ENCODE peak calls at places on chromosomes 2 and 18, in five cellular contexts. C is endothelial cell of umbilical vein, V is prostate gland, B is tibial nerve, Y is adrenal gland. L is an unnamed sample. For H3K4me1, the result is how much of the 10 kb centered on the place peaks cover.

GRCh38 chr2:151053661-151053990 is 208.0 kb downstream of the RBM43 start:
- DNase-seq in C (no peak), V (no peak), B (no peak), Y (no peak), L (no peak)

GRCh38 chr2:60818272-60818671 is 62.2 kb downstream of the PAPOLG start:
- DNase-seq in C (peak), V (no peak), B (no peak), Y (no peak), L (no peak)

GRCh38 chr2:197345846-197346370 is 35.3 kb upstream of the ANKRD44 start:
- DNase-seq in C (no peak), V (no peak), B (no peak), Y (no peak), L (no peak)

GRCh38 chr2:62814132-62814531 is 108.6 kb downstream of the EHBP1 start:
- DNase-seq in C (no peak), V (no peak), B (no peak), Y (peak), L (no peak)

GRCh38 chr2:78261454-78261853 is 739.3 kb upstream of the LRRTM4 start:
- DNase-seq in C (no peak), V (no peak), B (no peak), Y (no peak), L (no peak)

GRCh38 chr2:98172951-98173350 is 86.0 kb downstream of the VWA3B start:
- DNase-seq in C (no peak), V (no peak), B (no peak), Y (no peak), L (no peak)

GRCh38 chr2:186543561-186544131 is 46.2 kb upstream of the ITGAV start:
- DNase-seq in C (peak), V (no peak), B (no peak), Y (no peak), L (no peak)

GRCh38 chr18:79596451-79597175 is 83.0 kb upstream of the CTDP1 start:
- DNase-seq in C (no peak), V (no peak), B (no peak), Y (peak), L (peak)

GRCh38 chr2:70140978-70141753 is 49.7 kb downstream of the C2orf42 start:
- DNase-seq in C (peak), V (peak), B (no peak), Y (peak), L (peak)

GRCh38 chr2:9656270-9656766 is 25.5 kb upstream of the YWHAQ start:
- DNase-seq in C (peak), V (no peak), B (no peak), Y (peak), L (no peak)

GRCh38 chr2:106358081-106358480 is 110.1 kb downstream of the RGPD3 start:
- DNase-seq in C (no peak), V (no peak), B (no peak), Y (no peak), L (no peak)

GRCh38 chr2:18171191-18172139 is 293.0 kb downstream of the KCNS3 start:
- DNase-seq in C (no peak), V (no peak), B (no peak), Y (peak), L (peak)

GRCh38 chr2:6864938-6865345 is 765 bp downstream of the CMPK2 start:
- DNase-seq in C (no peak), V (no peak), B (no peak), Y (peak), L (peak)

GRCh38 chr2:133817680-133818566 is 249.7 kb upstream of the NCKAP5 start:
- DNase-seq in C (peak), V (no peak), B (no peak), Y (no peak), L (no peak)

GRCh38 chr2:223888251-223888650 is 50.9 kb upstream of the AP1S3 start:
- DNase-seq in C (no peak), V (no peak), B (no peak), Y (no peak), L (no peak)

GRCh38 chr2:69779258-69779989 is 37.5 kb downstream of the ANXA4 start:
- DNase-seq in C (peak), V (no peak), B (no peak), Y (no peak), L (no peak)

GRCh38 chr2:172113617-172114016 is 10.9 kb upstream of the DLX2 start:
- DNase-seq in C (peak), V (no peak), B (no peak), Y (no peak), L (no peak)

GRCh38 chr2:120750488-120751210 is 15.0 kb downstream of the GLI2 start:
- DNase-seq in C (no peak), V (no peak), B (no peak), Y (peak), L (no peak)

GRCh38 chr18:24075731-24076130 is 61.2 kb downstream of the TTC39C start:
- DNase-seq in C (no peak), V (no peak), B (no peak), Y (no peak), L (no peak)

GRCh38 chr18:8776013-8776515 is 70.7 kb downstream of the MTCL1 start:
- DNase-seq in C (no peak), V (no peak), B (no peak), Y (no peak), L (no peak)

GRCh38 chr2:26982102-26982742 is 11.8 kb downstream of the MAPRE3 start:
- DNase-seq in C (peak), V (peak), B (no peak), Y (peak), L (peak)

GRCh38 chr2:98913916-98914712 is 21.9 kb downstream of the CRACDL start:
- DNase-seq in C (no peak), V (no peak), B (no peak), Y (no peak), L (peak)

GRCh38 chr2:28316546-28317335 is 75.9 kb upstream of the FOSL2 start:
- DNase-seq in C (no peak), V (no peak), B (no peak), Y (no peak), L (no peak)

GRCh38 chr2:64013053-64013452 is 6.2 kb downstream of the VPS54 start:
- DNase-seq in C (no peak), V (no peak), B (no peak), Y (no peak), L (no peak)

GRCh38 chr2:61291851-61292575 is 130.0 kb downstream of the C2orf74 start:
- DNase-seq in C (no peak), V (no peak), B (no peak), Y (no peak), L (no peak)

GRCh38 chr2:66539452-66539851 is 104.5 kb downstream of the MEIS1 start:
- DNase-seq in C (peak), V (no peak), B (no peak), Y (peak), L (no peak)

GRCh38 chr2:26696352-26696816 is 3.9 kb downstream of the KCNK3 start:
- DNase-seq in C (peak), V (no peak), B (no peak), Y (peak), L (no peak)

GRCh38 chr2:102186676-102187190 is at the start of gene IL1RL2:
- DNase-seq in C (no peak), V (peak), B (no peak), Y (peak), L (peak)
- H3K27ac ChIP-seq in C (no peak), V (peak), B (no peak), Y (no peak), L (peak)

DNA sequence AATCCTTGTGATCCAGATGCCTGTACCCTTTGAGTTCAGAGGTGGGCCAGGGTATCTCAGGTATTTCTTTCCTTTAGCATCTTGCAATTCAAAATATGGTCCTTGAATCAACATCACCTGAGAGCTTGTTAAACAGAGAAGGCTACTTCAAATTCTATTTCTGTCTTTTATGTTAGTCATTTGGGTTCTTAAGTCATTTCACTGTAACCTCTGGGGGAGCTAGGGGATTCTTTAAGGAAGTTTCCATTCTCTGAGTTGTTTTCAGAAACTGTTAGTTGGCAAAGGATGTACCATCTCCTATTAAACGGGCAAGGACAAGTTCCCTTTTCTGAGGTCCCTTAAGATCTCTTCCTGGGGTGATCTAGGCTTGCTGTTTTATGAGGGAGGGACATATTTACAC is 16.6 kb downstream of the CFLAR start:
- DNase-seq in C (peak), V (no peak), B (no peak), Y (no peak), L (no peak)
- H3K4me1 ChIP-seq in C (half or more), V (under half), B (under half), Y (half or more), L (half or more)

DNA sequence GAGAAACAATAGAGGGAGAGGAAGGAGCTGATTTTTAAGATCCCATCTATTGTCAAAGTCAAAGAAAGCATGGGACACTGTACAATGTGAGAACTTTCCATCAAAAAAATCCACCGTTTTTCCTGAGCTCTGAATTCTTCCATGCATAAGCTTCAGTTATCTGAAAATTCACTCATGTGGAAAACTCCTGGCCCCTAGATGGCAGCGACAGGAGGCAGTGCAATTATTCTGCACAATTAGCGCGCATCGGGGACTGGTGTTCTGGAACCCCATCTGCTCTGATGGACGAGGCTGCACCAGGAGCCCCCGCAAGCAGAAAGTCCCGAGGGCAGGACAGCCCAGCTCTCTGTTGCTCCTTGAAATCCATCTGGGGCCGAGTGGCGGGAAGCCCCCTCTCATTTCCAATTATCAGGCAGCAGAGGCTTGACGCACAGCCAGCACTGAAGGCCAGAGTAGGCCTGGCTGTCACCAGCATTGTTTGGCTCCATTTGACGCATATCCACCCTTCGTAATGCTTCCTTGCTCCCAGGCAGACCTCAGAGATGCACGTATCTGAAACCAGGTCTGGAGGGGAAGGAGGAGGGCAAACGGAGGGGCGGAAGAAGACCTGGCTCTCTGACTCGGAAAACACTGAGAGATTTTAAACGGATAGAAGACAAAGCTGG is 70.0 kb downstream of the TNS1 start:
- DNase-seq in C (peak), V (no peak), B (no peak), Y (peak), L (no peak)
- TF ChIP-seq CTCF in C (no peak), V (no peak), B (no peak), Y (no peak), L (no peak)

GRCh38 chr2:208320686-208321085 is 54.6 kb downstream of the PIKFYVE start:
- DNase-seq in C (no peak), V (no peak), B (peak), Y (peak), L (no peak)

GRCh38 chr2:208329485-208329884 is 63.4 kb downstream of the PIKFYVE start:
- DNase-seq in C (no peak), V (no peak), B (no peak), Y (no peak), L (no peak)

GRCh38 chr2:208326016-208326415 is 60.0 kb downstream of the PIKFYVE start:
- DNase-seq in C (no peak), V (no peak), B (no peak), Y (no peak), L (no peak)
- H3K27ac ChIP-seq in C (no peak), V (no peak), B (no peak), Y (no peak), L (no peak)

L was measured in upper lobe of right lung.